ENCODE peak calls at places on chromosomes 16 and 17, in ten cellular contexts. B is cerebellar nuclear complex; J is skeletal muscle cell; G is progenitor cell of endocrine pancreas; M is activated T-cell treated with anti-CD3 and anti-CD28 coated beads, Interleukin-2, amount 50 U/mL, for 1 hour; A is T47D; V is M059J; L is HCEC 1CT; U is HEK293T; T is hypothalamus. P is an unnamed sample.

GRCh38 chr16:66344533-66345145 is 21.9 kb upstream of the CDH5 start:
- DNase-seq in M (no peak), A (peak), J (no peak), V (peak), T (no peak), L (no peak), B (no peak), U (no peak), G (no peak), P (no peak)

GRCh38 chr17:64118452-64118979 is 11.4 kb downstream of the ERN1 start:
- DNase-seq in V (no peak), B (peak), M (no peak), L (no peak), G (no peak), T (no peak), J (no peak), U (peak), A (no peak), P (no peak)

GRCh38 chr17:79902146-79902791 is 63.0 kb upstream of the CBX4 start:
- DNase-seq in U (no peak), B (no peak), A (no peak), G (no peak), J (no peak), L (no peak), T (no peak), M (no peak), V (no peak), P (no peak)

GRCh38 chr16:81940781-81941560 is 70.3 kb downstream of the SDR42E1 start:
- DNase-seq in T (no peak), B (no peak), U (no peak), L (peak), V (peak), A (peak), M (no peak), G (no peak), J (peak), P (no peak)

GRCh38 chr16:55056585-55057520 is 126.2 kb downstream of the IRX5 start:
- DNase-seq in B (no peak), M (no peak), T (no peak), J (no peak), G (peak), L (no peak), U (peak), V (no peak), A (no peak), P (no peak)

GRCh38 chr17:58314706-58315015 is 13.9 kb downstream of the TSPOAP1 start:
- DNase-seq in A (no peak), G (no peak), M (no peak), B (no peak), T (no peak), V (no peak), L (no peak), U (no peak), J (no peak), P (no peak)

GRCh38 chr17:60354223-60354622 is 37.7 kb downstream of the USP32 start:
- DNase-seq in B (no peak), U (no peak), G (no peak), V (peak), M (no peak), A (no peak), J (peak), L (peak), T (no peak), P (no peak)

GRCh38 chr16:29779474-29779873 is 1.4 kb downstream of the ZG16 start:
- DNase-seq in M (no peak), B (no peak), A (peak), V (peak), L (no peak), T (no peak), J (no peak), U (no peak), G (no peak), P (no peak)

GRCh38 chr17:40945414-40945813 is 8.0 kb upstream of the KRT23 start:
- DNase-seq in G (no peak), J (no peak), M (no peak), T (no peak), A (no peak), U (no peak), L (no peak), V (no peak), B (no peak), P (no peak)

GRCh38 chr16:1124795-1125194 is 28.1 kb upstream of the CACNA1H start:
- DNase-seq in T (no peak), M (no peak), J (no peak), V (no peak), A (no peak), G (no peak), U (no peak), L (no peak), B (no peak), P (no peak)

GRCh38 chr16:72921620-72922019 is 126.3 kb downstream of the ZFHX3 start:
- DNase-seq in V (no peak), G (no peak), A (no peak), B (no peak), M (no peak), L (no peak), U (no peak), J (no peak), T (peak), P (no peak)

GRCh38 chr17:50947844-50948514 is 81.8 kb upstream of the TOB1 start:
- DNase-seq in J (no peak), V (peak), T (no peak), U (no peak), M (peak), B (no peak), A (peak), L (no peak), G (no peak), P (no peak)

GRCh38 chr16:31301708-31302400 is 42.1 kb downstream of the ITGAM start:
- DNase-seq in J (no peak), G (no peak), T (no peak), L (peak), V (peak), B (no peak), A (peak), U (no peak), M (no peak), P (no peak)

GRCh38 chr16:87853411-87854052 is 15.8 kb downstream of the SLC7A5 start:
- DNase-seq in G (peak), U (peak), M (peak), V (peak), B (peak), T (peak), L (peak), J (peak), A (peak), P (peak)